ENCODE peak calls at places on chromosome 9, in nine cellular contexts. One of them, this sample, is unnamed.

GRCh38 chr9:71737455-71737854 is 30.9 kb downstream of the CEMIP2 start:
- DNase-seq in fibroblast of pulmonary artery: peak
- DNase-seq in dorsolateral prefrontal cortex: no peak
- DNase-seq in cardiac fibroblast: peak
- DNase-seq in astrocyte of the spinal cord: peak
- DNase-seq in RWPE1: peak
- DNase-seq in tibial artery: no peak
- DNase-seq in lung: no peak
- DNase-seq in WTC11: no peak
- DNase-seq in this sample: peak

GRCh38 chr9:133572821-133573361 is 36.3 kb downstream of the FAM163B start:
- DNase-seq in astrocyte of the spinal cord: no peak
- DNase-seq in RWPE1: no peak
- DNase-seq in cardiac fibroblast: peak
- DNase-seq in dorsolateral prefrontal cortex: peak
- DNase-seq in tibial artery: no peak
- DNase-seq in WTC11: no peak
- DNase-seq in lung: peak
- DNase-seq in fibroblast of pulmonary artery: no peak
- DNase-seq in this sample: peak

GRCh38 chr9:36218011-36218410 is 27.3 kb downstream of the CLTA start:
- DNase-seq in dorsolateral prefrontal cortex: no peak
- DNase-seq in cardiac fibroblast: no peak
- DNase-seq in RWPE1: no peak
- DNase-seq in tibial artery: no peak
- DNase-seq in WTC11: no peak
- DNase-seq in astrocyte of the spinal cord: no peak
- DNase-seq in fibroblast of pulmonary artery: no peak
- DNase-seq in lung: no peak
- DNase-seq in this sample: no peak

GRCh38 chr9:136142416-136142800 is 23.7 kb upstream of the TMEM250 start:
- DNase-seq in tibial artery: no peak
- DNase-seq in WTC11: peak
- DNase-seq in astrocyte of the spinal cord: no peak
- DNase-seq in dorsolateral prefrontal cortex: no peak
- DNase-seq in RWPE1: no peak
- DNase-seq in cardiac fibroblast: no peak
- DNase-seq in lung: no peak
- DNase-seq in fibroblast of pulmonary artery: no peak
- DNase-seq in this sample: no peak

GRCh38 chr9:20292002-20292401 is 330.3 kb downstream of the MLLT3 start:
- DNase-seq in tibial artery: no peak
- DNase-seq in lung: no peak
- DNase-seq in dorsolateral prefrontal cortex: no peak
- DNase-seq in astrocyte of the spinal cord: peak
- DNase-seq in WTC11: no peak
- DNase-seq in cardiac fibroblast: peak
- DNase-seq in RWPE1: peak
- DNase-seq in fibroblast of pulmonary artery: peak
- DNase-seq in this sample: peak

GRCh38 chr9:125189011-125189360 is 617 bp downstream of the PPP6C start:
- DNase-seq in dorsolateral prefrontal cortex: no peak
- DNase-seq in WTC11: peak
- DNase-seq in RWPE1: peak
- DNase-seq in fibroblast of pulmonary artery: no peak
- DNase-seq in astrocyte of the spinal cord: no peak
- DNase-seq in cardiac fibroblast: no peak
- DNase-seq in lung: peak
- DNase-seq in tibial artery: no peak
- DNase-seq in this sample: no peak

GRCh38 chr9:130626249-130626982 is 38.0 kb upstream of the PRDM12 start:
- DNase-seq in fibroblast of pulmonary artery: no peak
- DNase-seq in astrocyte of the spinal cord: no peak
- DNase-seq in RWPE1: no peak
- DNase-seq in lung: no peak
- DNase-seq in WTC11: no peak
- DNase-seq in tibial artery: no peak
- DNase-seq in cardiac fibroblast: no peak
- DNase-seq in dorsolateral prefrontal cortex: no peak
- DNase-seq in this sample: no peak

GRCh38 chr9:36039121-36039520 is 2.4 kb downstream of the RECK start:
- DNase-seq in RWPE1: no peak
- DNase-seq in fibroblast of pulmonary artery: no peak
- DNase-seq in lung: no peak
- DNase-seq in astrocyte of the spinal cord: no peak
- DNase-seq in WTC11: no peak
- DNase-seq in cardiac fibroblast: no peak
- DNase-seq in tibial artery: no peak
- DNase-seq in dorsolateral prefrontal cortex: no peak
- DNase-seq in this sample: no peak

GRCh38 chr9:95981741-95982390 is 106.4 kb downstream of the ERCC6L2 start:
- DNase-seq in astrocyte of the spinal cord: no peak
- DNase-seq in tibial artery: no peak
- DNase-seq in cardiac fibroblast: no peak
- DNase-seq in lung: no peak
- DNase-seq in RWPE1: no peak
- DNase-seq in dorsolateral prefrontal cortex: no peak
- DNase-seq in fibroblast of pulmonary artery: no peak
- DNase-seq in WTC11: no peak
- DNase-seq in this sample: no peak

GRCh38 chr9:123391233-123391632 is 35.2 kb downstream of the CRB2 start:
- DNase-seq in tibial artery: no peak
- DNase-seq in dorsolateral prefrontal cortex: no peak
- DNase-seq in WTC11: no peak
- DNase-seq in lung: no peak
- DNase-seq in cardiac fibroblast: no peak
- DNase-seq in RWPE1: no peak
- DNase-seq in fibroblast of pulmonary artery: no peak
- DNase-seq in astrocyte of the spinal cord: no peak
- DNase-seq in this sample: no peak

GRCh38 chr9:135924628-135925338 is 17.4 kb upstream of the CAMSAP1 start:
- DNase-seq in cardiac fibroblast: no peak
- DNase-seq in astrocyte of the spinal cord: no peak
- DNase-seq in lung: no peak
- DNase-seq in WTC11: no peak
- DNase-seq in RWPE1: no peak
- DNase-seq in tibial artery: no peak
- DNase-seq in fibroblast of pulmonary artery: no peak
- DNase-seq in dorsolateral prefrontal cortex: no peak
- DNase-seq in this sample: no peak

GRCh38 chr9:105007143-105007542 is 79.2 kb upstream of the ABCA1 start:
- DNase-seq in fibroblast of pulmonary artery: peak
- DNase-seq in lung: peak
- DNase-seq in RWPE1: peak
- DNase-seq in WTC11: no peak
- DNase-seq in astrocyte of the spinal cord: peak
- DNase-seq in dorsolateral prefrontal cortex: no peak
- DNase-seq in cardiac fibroblast: peak
- DNase-seq in tibial artery: peak
- DNase-seq in this sample: peak

GRCh38 chr9:70352356-70352755 is 62.1 kb downstream of the KLF9 start:
- DNase-seq in lung: no peak
- DNase-seq in RWPE1: no peak
- DNase-seq in tibial artery: no peak
- DNase-seq in WTC11: no peak
- DNase-seq in dorsolateral prefrontal cortex: no peak
- DNase-seq in fibroblast of pulmonary artery: peak
- DNase-seq in astrocyte of the spinal cord: peak
- DNase-seq in cardiac fibroblast: peak
- DNase-seq in this sample: peak

GRCh38 chr9:35903049-35903448 is 3.0 kb upstream of the HRCT1 start:
- DNase-seq in astrocyte of the spinal cord: peak
- DNase-seq in tibial artery: no peak
- DNase-seq in dorsolateral prefrontal cortex: no peak
- DNase-seq in RWPE1: peak
- DNase-seq in WTC11: no peak
- DNase-seq in fibroblast of pulmonary artery: peak
- DNase-seq in lung: peak
- DNase-seq in cardiac fibroblast: peak
- DNase-seq in this sample: peak

GRCh38 chr9:135797507-135798302 is 95.7 kb downstream of the KCNT1 start:
- DNase-seq in dorsolateral prefrontal cortex: peak
- DNase-seq in WTC11: peak
- DNase-seq in lung: no peak
- DNase-seq in astrocyte of the spinal cord: no peak
- DNase-seq in cardiac fibroblast: peak
- DNase-seq in fibroblast of pulmonary artery: peak
- DNase-seq in tibial artery: no peak
- DNase-seq in RWPE1: peak
- DNase-seq in this sample: peak

GRCh38 chr9:4137234-4137633 is 162.6 kb downstream of the GLIS3 start:
- DNase-seq in astrocyte of the spinal cord: peak
- DNase-seq in cardiac fibroblast: peak
- DNase-seq in lung: no peak
- DNase-seq in fibroblast of pulmonary artery: peak
- DNase-seq in RWPE1: peak
- DNase-seq in WTC11: no peak
- DNase-seq in dorsolateral prefrontal cortex: no peak
- DNase-seq in tibial artery: no peak
- DNase-seq in this sample: peak

GRCh38 chr9:36208521-36209253 is 18.0 kb downstream of the CLTA start:
- DNase-seq in fibroblast of pulmonary artery: no peak
- DNase-seq in cardiac fibroblast: peak
- DNase-seq in astrocyte of the spinal cord: no peak
- DNase-seq in dorsolateral prefrontal cortex: no peak
- DNase-seq in tibial artery: no peak
- DNase-seq in RWPE1: no peak
- DNase-seq in lung: no peak
- DNase-seq in WTC11: no peak
- DNase-seq in this sample: peak

GRCh38 chr9:6833518-6834192 is 75.9 kb downstream of the KDM4C start:
- DNase-seq in astrocyte of the spinal cord: peak
- DNase-seq in tibial artery: no peak
- DNase-seq in WTC11: no peak
- DNase-seq in cardiac fibroblast: peak
- DNase-seq in fibroblast of pulmonary artery: peak
- DNase-seq in RWPE1: no peak
- DNase-seq in lung: no peak
- DNase-seq in dorsolateral prefrontal cortex: no peak
- DNase-seq in this sample: peak

GRCh38 chr9:6827370-6827949 is 69.7 kb downstream of the KDM4C start:
- DNase-seq in lung: no peak
- DNase-seq in astrocyte of the spinal cord: peak
- DNase-seq in WTC11: peak
- DNase-seq in dorsolateral prefrontal cortex: no peak
- DNase-seq in fibroblast of pulmonary artery: peak
- DNase-seq in cardiac fibroblast: peak
- DNase-seq in tibial artery: no peak
- DNase-seq in RWPE1: peak
- DNase-seq in this sample: peak

GRCh38 chr9:6834306-6834705 is 76.5 kb downstream of the KDM4C start:
- DNase-seq in cardiac fibroblast: no peak
- DNase-seq in astrocyte of the spinal cord: no peak
- DNase-seq in WTC11: no peak
- DNase-seq in dorsolateral prefrontal cortex: no peak
- DNase-seq in RWPE1: no peak
- DNase-seq in lung: no peak
- DNase-seq in fibroblast of pulmonary artery: no peak
- DNase-seq in tibial artery: no peak
- DNase-seq in this sample: no peak

GRCh38 chr9:6829027-6829426 is 71.3 kb downstream of the KDM4C start:
- DNase-seq in fibroblast of pulmonary artery: peak
- DNase-seq in RWPE1: no peak
- DNase-seq in WTC11: no peak
- DNase-seq in cardiac fibroblast: no peak
- DNase-seq in dorsolateral prefrontal cortex: no peak
- DNase-seq in lung: no peak
- DNase-seq in tibial artery: no peak
- DNase-seq in astrocyte of the spinal cord: no peak
- DNase-seq in this sample: no peak
- TF ChIP-seq CTCF in fibroblast of pulmonary artery: no peak
- TF ChIP-seq CTCF in RWPE1: no peak
- TF ChIP-seq CTCF in WTC11: no peak
- TF ChIP-seq CTCF in cardiac fibroblast: peak
- TF ChIP-seq CTCF in dorsolateral prefrontal cortex: no peak
- TF ChIP-seq CTCF in lung: no peak
- TF ChIP-seq CTCF in tibial artery: no peak
- TF ChIP-seq CTCF in astrocyte of the spinal cord: no peak
- TF ChIP-seq CTCF in this sample: no peak

GRCh38 chr9:97848237-97848581 is 4.8 kb upstream of the FOXE1 start:
- DNase-seq in cardiac fibroblast: no peak
- DNase-seq in WTC11: no peak
- DNase-seq in RWPE1: no peak
- DNase-seq in dorsolateral prefrontal cortex: no peak
- DNase-seq in astrocyte of the spinal cord: no peak
- DNase-seq in fibroblast of pulmonary artery: no peak
- DNase-seq in tibial artery: no peak
- DNase-seq in lung: no peak
- DNase-seq in this sample: no peak
- TF ChIP-seq CTCF in cardiac fibroblast: peak
- TF ChIP-seq CTCF in WTC11: no peak
- TF ChIP-seq CTCF in RWPE1: no peak
- TF ChIP-seq CTCF in dorsolateral prefrontal cortex: no peak
- TF ChIP-seq CTCF in astrocyte of the spinal cord: peak
- TF ChIP-seq CTCF in fibroblast of pulmonary artery: peak
- TF ChIP-seq CTCF in tibial artery: no peak
- TF ChIP-seq CTCF in lung: no peak
- TF ChIP-seq CTCF in this sample: peak

GRCh38 chr9:93161801-93162635 is 21.9 kb upstream of the WNK2 start:
- DNase-seq in tibial artery: no peak
- DNase-seq in dorsolateral prefrontal cortex: no peak
- DNase-seq in WTC11: no peak
- DNase-seq in fibroblast of pulmonary artery: no peak
- DNase-seq in lung: no peak
- DNase-seq in astrocyte of the spinal cord: no peak
- DNase-seq in RWPE1: no peak
- DNase-seq in cardiac fibroblast: peak
- DNase-seq in this sample: peak
- TF ChIP-seq CTCF in tibial artery: no peak
- TF ChIP-seq CTCF in dorsolateral prefrontal cortex: no peak
- TF ChIP-seq CTCF in WTC11: no peak
- TF ChIP-seq CTCF in fibroblast of pulmonary artery: no peak
- TF ChIP-seq CTCF in lung: no peak
- TF ChIP-seq CTCF in astrocyte of the spinal cord: no peak
- TF ChIP-seq CTCF in RWPE1: no peak
- TF ChIP-seq CTCF in cardiac fibroblast: no peak
- TF ChIP-seq CTCF in this sample: no peak

GRCh38 chr9:32550609-32551490 is 1.3 kb upstream of the SMIM27 start:
- DNase-seq in astrocyte of the spinal cord: peak
- DNase-seq in WTC11: peak
- DNase-seq in tibial artery: peak
- DNase-seq in fibroblast of pulmonary artery: peak
- DNase-seq in lung: peak
- DNase-seq in cardiac fibroblast: peak
- DNase-seq in dorsolateral prefrontal cortex: peak
- DNase-seq in RWPE1: peak
- DNase-seq in this sample: peak
- TF ChIP-seq CTCF in astrocyte of the spinal cord: peak
- TF ChIP-seq CTCF in WTC11: no peak
- TF ChIP-seq CTCF in tibial artery: no peak
- TF ChIP-seq CTCF in fibroblast of pulmonary artery: no peak
- TF ChIP-seq CTCF in lung: no peak
- TF ChIP-seq CTCF in cardiac fibroblast: no peak
- TF ChIP-seq CTCF in dorsolateral prefrontal cortex: peak
- TF ChIP-seq CTCF in RWPE1: peak
- TF ChIP-seq CTCF in this sample: no peak

This sample was measured in fibroblast of the aortic adventitia.